ENCODE peak calls at places on chromosomes 11 and 22, in nine cellular contexts. N, L, Z, B, X, G, E, U and P are unnamed samples.
A peak's percentile ranks its signal among the peaks of the same experiment; 100 is the strongest.

GRCh38 chr22:23058063-23058462 is 12.3 kb upstream of the GNAZ start:
- DNase-seq in N (peak; percentile 10), L (no peak), Z (no peak), B (no peak), X (no peak), G (no peak), E (no peak), U (no peak), P (no peak)

GRCh38 chr22:40310081-40310770 is 36.1 kb upstream of the ADSL start:
- DNase-seq in N (no peak), L (peak; percentile 23), Z (no peak), B (no peak), X (peak; percentile 86), G (no peak), E (no peak), U (peak; percentile 1), P (no peak)

GRCh38 chr11:120511804-120512726 is 517 bp downstream of the GRIK4 start:
- DNase-seq in N (no peak), L (no peak), Z (no peak), B (no peak), X (no peak), G (no peak), E (no peak), U (no peak), P (no peak)

GRCh38 chr11:575324-575995 is 810 bp upstream of the PHRF1 start:
- DNase-seq in N (no peak), L (peak; percentile 66), Z (peak; percentile 69), B (no peak), X (peak; percentile 32), G (no peak), E (no peak), U (peak; percentile 20), P (peak; percentile 65)

GRCh38 chr11:62542750-62543567 is 3.6 kb downstream of the AHNAK start:
- DNase-seq in N (peak; percentile 89), L (peak; percentile 73), Z (peak; percentile 83), B (peak; percentile 74), X (peak; percentile 74), G (peak; percentile 83), E (peak; percentile 78), U (peak; percentile 81), P (peak; percentile 83)

GRCh38 chr11:10303558-10304363 is 1.1 kb upstream of the ADM start:
- DNase-seq in N (peak; percentile 67), L (peak; percentile 92), Z (peak; percentile 52), B (no peak), X (peak; percentile 65), G (no peak), E (peak; percentile 40), U (peak; percentile 53), P (no peak)

GRCh38 chr11:33135216-33135615 is 26.1 kb downstream of the CSTF3 start:
- DNase-seq in N (no peak), L (no peak), Z (no peak), B (no peak), X (peak; percentile 84), G (no peak), E (no peak), U (peak; percentile 35), P (no peak)

GRCh38 chr11:27427183-27427980 is 45.2 kb downstream of the LGR4 start:
- DNase-seq in N (no peak), L (peak; percentile 47), Z (no peak), B (no peak), X (no peak), G (no peak), E (no peak), U (no peak), P (no peak)

GRCh38 chr11:92425127-92425526 is 200.5 kb downstream of the FAT3 start:
- DNase-seq in N (no peak), L (no peak), Z (no peak), B (no peak), X (no peak), G (no peak), E (no peak), U (no peak), P (no peak)

GRCh38 chr11:112795142-112795815 is 165.9 kb upstream of the NCAM1 start:
- DNase-seq in N (no peak), L (peak; percentile 29), Z (no peak), B (no peak), X (peak; percentile 60), G (peak; percentile 22), E (peak; percentile 67), U (peak; percentile 97), P (no peak)

GRCh38 chr22:38355275-38355674 is 38.0 kb upstream of the CSNK1E start:
- DNase-seq in N (peak; percentile 30), L (no peak), Z (no peak), B (no peak), X (no peak), G (no peak), E (no peak), U (no peak), P (no peak)

GRCh38 chr22:30605449-30606110 is 1.4 kb upstream of the TCN2 start:
- DNase-seq in N (peak; percentile 60), L (peak; percentile 41), Z (peak; percentile 67), B (no peak), X (peak; percentile 72), G (peak; percentile 48), E (peak; percentile 70), U (peak; percentile 57), P (peak; percentile 36)

GRCh38 chr11:4095509-4096230 is 1.1 kb downstream of the RRM1 start:
- DNase-seq in N (no peak), L (peak; percentile 70), Z (no peak), B (no peak), X (peak; percentile 73), G (no peak), E (no peak), U (no peak), P (no peak)

GRCh38 chr11:105937738-105938137 is 84.3 kb downstream of the MSANTD4 start:
- DNase-seq in N (no peak), L (peak; percentile 79), Z (no peak), B (no peak), X (peak; percentile 79), G (no peak), E (no peak), U (no peak), P (no peak)

GRCh38 chr11:47946682-47947575 is 33.4 kb upstream of the PTPRJ start:
- DNase-seq in N (peak; percentile 82), L (peak; percentile 99), Z (peak; percentile 76), B (no peak), X (peak; percentile 91), G (no peak), E (no peak), U (peak; percentile 75), P (no peak)

GRCh38 chr11:61872935-61873565 is 18.3 kb downstream of the FADS3 start:
- DNase-seq in N (no peak), L (no peak), Z (no peak), B (no peak), X (no peak), G (no peak), E (no peak), U (no peak), P (no peak)

GRCh38 chr11:65764434-65764833 is 16.3 kb downstream of the AP5B1 start:
- DNase-seq in N (no peak), L (no peak), Z (no peak), B (no peak), X (no peak), G (no peak), E (no peak), U (no peak), P (no peak)

GRCh38 chr11:42345933-42346332 is 886.5 kb upstream of the LRRC4C start:
- DNase-seq in N (no peak), L (no peak), Z (no peak), B (no peak), X (no peak), G (no peak), E (no peak), U (no peak), P (no peak)